ENCODE peak calls at places on chromosomes 1 and 21, in ten cellular contexts. O is CD4-positive, alpha-beta T cell; U is naive thymus-derived CD8-positive, alpha-beta T cell; D is IMR-90; J is esophagus squamous epithelium; A is M059J; Y is cardiac muscle cell; X is mesothelial cell of epicardium; R is anterior cingulate cortex; F is stimulated activated CD4-positive, alpha-beta T cell treated with anti-CD3 and anti-CD28 coated beads, Interleukin-4, amount 100 ng/mL, for 48 hours. B is an unnamed sample.

GRCh38 chr1:205108464-205108863 is 13.3 kb downstream of the RBBP5 start:
- DNase-seq in O (no peak), U (no peak), J (no peak), R (no peak), A (no peak), F (no peak), Y (no peak), X (no peak), D (no peak), B (no peak)

GRCh38 chr1:204858381-204858821 is 12.3 kb upstream of the NFASC start:
- DNase-seq in X (no peak), F (no peak), Y (no peak), D (no peak), R (no peak), O (no peak), J (no peak), A (peak), U (no peak), B (no peak)

GRCh38 chr1:10001016-10001665 is 4.1 kb downstream of the RBP7 start:
- DNase-seq in F (no peak), A (peak), Y (no peak), O (no peak), J (no peak), D (no peak), U (no peak), X (no peak), R (no peak), B (peak)

GRCh38 chr21:27202301-27202700 is 235.4 kb upstream of the ADAMTS5 start:
- DNase-seq in X (no peak), D (no peak), R (no peak), O (no peak), U (no peak), A (peak), J (no peak), F (no peak), Y (no peak), B (no peak)

GRCh38 chr1:67675800-67676199 is 9.2 kb upstream of the GADD45A start:
- DNase-seq in D (peak), R (no peak), U (no peak), Y (no peak), O (no peak), J (no peak), F (no peak), A (no peak), X (no peak), B (no peak)

GRCh38 chr1:156508205-156508954 is 7.8 kb upstream of the MEF2D start:
- DNase-seq in A (peak), F (no peak), U (no peak), D (peak), R (no peak), O (no peak), X (no peak), Y (no peak), J (no peak), B (no peak)

GRCh38 chr21:26851109-26851944 is 6.1 kb upstream of the ADAMTS1 start:
- DNase-seq in J (no peak), F (no peak), O (no peak), X (no peak), A (no peak), D (no peak), Y (no peak), R (no peak), U (no peak), B (no peak)

GRCh38 chr1:113949007-113949406 is 19.9 kb downstream of the HIPK1 start:
- DNase-seq in Y (peak), A (no peak), D (no peak), F (no peak), X (no peak), J (no peak), U (peak), O (no peak), R (no peak), B (no peak)

GRCh38 chr1:196733091-196733970 is 41.3 kb upstream of the CFHR3 start:
- DNase-seq in A (peak), O (no peak), F (no peak), D (no peak), U (no peak), J (no peak), R (no peak), X (no peak), Y (no peak), B (no peak)